ENCODE peak calls at places on chromosomes 16 and 17, in five cellular contexts. O is transverse colon; S is brain microvascular endothelial cell; F is effector memory CD4-positive, alpha-beta T cell; B is kidney epithelial cell. A is an unnamed sample.

GRCh38 chr16:4801962-4802658 is at the start of gene ROGDI:
- DNase-seq in F (peak), S (peak), B (peak), O (peak), A (peak)

GRCh38 chr16:15894571-15895358 is 6.4 kb upstream of the CEP20 start:
- DNase-seq in O (no peak), F (no peak), B (no peak), S (no peak), A (no peak)

GRCh38 chr17:82696916-82697807 is 1.3 kb downstream of the RAB40B start:
- DNase-seq in B (no peak), S (no peak), F (no peak), O (no peak), A (no peak)

GRCh38 chr16:7393680-7394079 is 61.0 kb downstream of the RBFOX1 start:
- DNase-seq in O (no peak), S (no peak), F (no peak), B (no peak), A (no peak)

GRCh38 chr17:75087558-75088453 is at the start of gene SLC16A5:
- DNase-seq in B (no peak), O (peak), S (peak), F (peak), A (peak)

GRCh38 chr17:78394209-78394608 is 15.8 kb downstream of the PGS1 start:
- DNase-seq in F (no peak), S (no peak), O (no peak), B (no peak), A (no peak)

GRCh38 chr17:45793999-45794540 is 9.9 kb downstream of the CRHR1 start:
- DNase-seq in O (no peak), F (no peak), B (no peak), S (no peak), A (no peak)

GRCh38 chr17:8739104-8739503 is 5.5 kb downstream of the CCDC42 start:
- DNase-seq in O (no peak), S (no peak), B (no peak), F (no peak), A (no peak)

GRCh38 chr16:31695667-31696066 is 168.0 kb downstream of the AHSP start:
- DNase-seq in F (peak), S (no peak), O (no peak), B (no peak), A (no peak)

GRCh38 chr17:61442878-61443474 is 9.2 kb upstream of the TBX4 start:
- DNase-seq in S (no peak), O (no peak), F (no peak), B (no peak), A (no peak)

GRCh38 chr16:68227850-68228553 is 7.9 kb downstream of the ESRP2 start:
- DNase-seq in B (no peak), F (no peak), S (no peak), O (no peak), A (no peak)

GRCh38 chr16:14454391-14454790 is 175.7 kb downstream of the PARN start:
- DNase-seq in O (no peak), B (no peak), F (no peak), S (no peak), A (no peak)

GRCh38 chr17:34203018-34203646 is 52.0 kb upstream of the CCL2 start:
- DNase-seq in O (no peak), B (no peak), F (no peak), S (no peak), A (no peak)

GRCh38 chr17:73165616-73166404 is 1.0 kb downstream of the SSTR2 start:
- DNase-seq in O (no peak), F (no peak), B (no peak), S (no peak), A (no peak)

GRCh38 chr17:74738051-74738996 is 1.3 kb downstream of the RAB37 start:
- DNase-seq in F (peak), S (no peak), O (peak), B (no peak), A (no peak)

GRCh38 chr17:8946071-8946470 is 19.4 kb downstream of the PIK3R5 start:
- DNase-seq in S (no peak), F (no peak), B (no peak), O (no peak), A (no peak)

GRCh38 chr17:8826808-8827435 is 27.8 kb upstream of the MFSD6L start:
- DNase-seq in F (no peak), S (no peak), B (no peak), O (no peak), A (no peak)

GRCh38 chr17:19579192-19579668 is 45.6 kb downstream of the SLC47A1 start:
- DNase-seq in O (no peak), F (no peak), B (no peak), S (no peak), A (no peak)

GRCh38 chr17:55768946-55769624 is 18.2 kb downstream of the PCTP start:
- DNase-seq in O (no peak), F (no peak), B (no peak), S (no peak), A (no peak)

GRCh38 chr17:67194134-67194533 is 50.9 kb downstream of the HELZ start:
- DNase-seq in S (peak), F (no peak), O (no peak), B (peak), A (no peak)

GRCh38 chr17:17545031-17545820 is 46.3 kb downstream of the PEMT start:
- DNase-seq in S (peak), B (no peak), O (no peak), F (no peak), A (peak)

GRCh38 chr17:39529455-39529854 is 68.2 kb downstream of the CDK12 start:
- DNase-seq in O (no peak), S (no peak), F (no peak), B (no peak), A (no peak)

GRCh38 chr16:86513471-86514277 is 3.3 kb downstream of the FOXF1 start:
- DNase-seq in F (no peak), S (no peak), O (no peak), B (no peak), A (no peak)

GRCh38 chr16:86514656-86515376 is 4.5 kb downstream of the FOXF1 start:
- DNase-seq in S (no peak), O (no peak), B (no peak), F (no peak), A (no peak)

GRCh38 chr16:86512301-86512859 is 2.1 kb downstream of the FOXF1 start:
- DNase-seq in B (no peak), S (no peak), O (no peak), F (no peak), A (peak)

GRCh38 chr16:86511317-86512161 is 1.2 kb downstream of the FOXF1 start:
- DNase-seq in F (no peak), B (no peak), S (no peak), O (no peak), A (peak)

DNA sequence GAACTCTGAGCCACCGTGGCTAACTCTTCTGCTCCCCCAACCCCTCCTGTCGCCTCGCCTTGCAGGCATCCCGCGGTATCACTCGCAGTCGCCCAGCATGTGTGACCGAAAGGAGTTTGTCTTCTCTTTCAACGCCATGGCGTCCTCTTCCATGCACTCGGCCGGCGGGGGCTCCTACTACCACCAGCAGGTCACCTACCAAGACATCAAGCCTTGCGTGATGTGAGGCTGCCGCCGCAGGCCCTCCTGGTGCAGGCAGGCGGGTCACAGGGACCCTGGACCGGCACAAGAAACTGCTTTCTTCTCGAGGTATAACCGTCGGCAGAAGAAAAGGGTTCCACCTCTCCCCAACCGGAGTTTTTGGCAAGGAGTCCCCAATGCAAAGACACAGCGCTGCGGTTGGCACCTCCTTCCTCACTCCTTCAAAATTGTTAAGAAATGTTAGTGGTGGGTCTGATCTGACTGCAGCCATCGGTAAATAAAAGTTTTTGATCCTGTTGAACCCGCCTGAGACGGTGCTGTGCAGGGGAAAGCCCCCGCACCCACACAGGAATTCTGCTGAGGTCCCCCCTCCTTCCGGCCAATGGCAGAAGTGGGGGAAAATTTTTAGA is 2.6 kb downstream of the FOXF1 start:
- DNase-seq in B (no peak), F (no peak), S (no peak), O (no peak), A (peak)
- H3K4me3 ChIP-seq in B (no peak), F (no peak), S (peak), O (peak), A (peak)

GRCh38 chr16:30187556-30187865 is 4.1 kb downstream of the CORO1A start:
- DNase-seq in F (no peak), S (no peak), O (no peak), B (no peak), A (no peak)

GRCh38 chr16:30185683-30186421 is 2.5 kb downstream of the CORO1A start:
- DNase-seq in B (no peak), S (no peak), O (peak), F (peak), A (no peak)

GRCh38 chr16:30187971-30188561 is 4.7 kb downstream of the CORO1A start:
- DNase-seq in F (no peak), O (no peak), B (no peak), S (no peak), A (no peak)

GRCh38 chr16:30186444-30186781 is 3.0 kb downstream of the CORO1A start:
- DNase-seq in B (no peak), O (no peak), S (no peak), F (no peak), A (no peak)

GRCh38 chr16:30186782-30187555 is 3.6 kb downstream of the CORO1A start:
- DNase-seq in F (peak), B (no peak), S (peak), O (peak), A (no peak)
- H3K4me3 ChIP-seq in F (peak), B (no peak), S (no peak), O (no peak), A (no peak)

GRCh38 chr17:36127882-36128369 is 24.3 kb downstream of the CCL4 start:
- DNase-seq in O (no peak), F (no peak), S (no peak), B (no peak), A (no peak)
- H3K4me3 ChIP-seq in O (no peak), F (no peak), S (no peak), B (no peak), A (no peak)

GRCh38 chr17:7442142-7442541 is 2.7 kb upstream of the CHRNB1 start:
- DNase-seq in B (no peak), O (no peak), F (no peak), S (no peak), A (no peak)

GRCh38 chr17:7440113-7440822 is 956 bp downstream of the FGF11 start:
- DNase-seq in F (no peak), B (no peak), O (peak), S (no peak), A (no peak)

GRCh38 chr17:7439462-7440112 is at the start of gene FGF11:
- DNase-seq in B (no peak), S (no peak), O (no peak), F (no peak), A (no peak)

GRCh38 chr17:7441202-7441705 is 1.9 kb downstream of the FGF11 start:
- DNase-seq in B (no peak), F (no peak), O (no peak), S (no peak), A (no peak)

DNA sequence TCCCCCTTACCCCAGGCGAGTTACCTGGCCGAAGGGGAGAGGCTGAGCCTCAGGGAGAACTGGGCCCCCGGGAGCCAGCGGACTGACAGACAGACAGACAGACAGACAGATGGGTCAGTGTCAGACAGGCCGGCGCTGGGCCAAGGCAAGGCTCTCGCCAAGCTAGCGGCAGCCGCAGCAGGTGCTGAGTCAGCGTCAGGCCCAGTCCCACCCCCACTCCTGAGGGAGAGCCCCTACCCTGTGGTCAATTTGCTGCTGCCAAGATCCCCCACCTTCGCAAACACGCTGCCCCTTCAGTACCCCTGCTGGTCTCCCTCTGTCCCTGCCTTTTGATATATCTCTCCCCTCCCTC is 1.5 kb downstream of the FGF11 start:
- DNase-seq in B (no peak), F (no peak), S (no peak), O (peak), A (peak)
- H3K4me3 ChIP-seq in B (peak), F (no peak), S (peak), O (no peak), A (no peak)

A was measured in MG63.